ENCODE peak calls at places on chromosomes 12 and 14, in ten cellular contexts. I, Q, T, H, L, J, K, N, B and A are unnamed samples. For H3K9me3, the result is how much of the 10 kb centered on the place peaks cover.

GRCh38 chr14:95507174-95507573 is 9.3 kb downstream of the SYNE3 start:
- DNase-seq in I (no peak), Q (no peak), T (peak), H (peak), L (peak), J (peak), K (no peak), N (no peak), B (peak), A (no peak)

GRCh38 chr14:104929268-104930230 is 4.9 kb downstream of the PLD4 start:
- DNase-seq in I (no peak), Q (no peak), T (no peak), H (no peak), L (no peak), J (no peak), K (no peak), N (no peak), B (no peak), A (no peak)

GRCh38 chr12:12839003-12839395 is 25.9 kb downstream of the DDX47 start:
- DNase-seq in I (no peak), Q (no peak), T (no peak), H (no peak), L (no peak), J (no peak), K (no peak), N (peak), B (no peak), A (no peak)

GRCh38 chr12:94616217-94616729 is 34.1 kb downstream of the TMCC3 start:
- DNase-seq in I (no peak), Q (no peak), T (no peak), H (peak), L (peak), J (peak), K (no peak), N (no peak), B (no peak), A (no peak)

GRCh38 chr12:53701518-53702264 is 25.6 kb downstream of the CALCOCO1 start:
- DNase-seq in I (no peak), Q (peak), T (peak), H (peak), L (peak), J (peak), K (peak), N (peak), B (no peak), A (peak)

GRCh38 chr14:84785997-84786396 is 743.9 kb upstream of the FLRT2 start:
- DNase-seq in I (no peak), Q (no peak), T (no peak), H (no peak), L (no peak), J (peak), K (no peak), N (no peak), B (peak), A (no peak)

GRCh38 chr12:107027304-107028053 is 40.5 kb upstream of the MTERF2 start:
- DNase-seq in I (no peak), Q (no peak), T (no peak), H (peak), L (no peak), J (peak), K (no peak), N (peak), B (peak), A (peak)

GRCh38 chr12:3225154-3225795 is 148.1 kb downstream of the TSPAN9 start:
- DNase-seq in I (no peak), Q (no peak), T (no peak), H (peak), L (no peak), J (peak), K (no peak), N (peak), B (peak), A (no peak)

GRCh38 chr12:67773896-67774295 is 125.4 kb downstream of the DYRK2 start:
- DNase-seq in I (no peak), Q (no peak), T (no peak), H (no peak), L (no peak), J (peak), K (no peak), N (no peak), B (no peak), A (no peak)

GRCh38 chr14:75566321-75566720 is 12.1 kb upstream of the FLVCR2 start:
- DNase-seq in I (no peak), Q (no peak), T (no peak), H (no peak), L (no peak), J (no peak), K (no peak), N (peak), B (no peak), A (peak)

GRCh38 chr14:72738181-72738611 is 155.7 kb downstream of the DPF3 start:
- DNase-seq in I (no peak), Q (no peak), T (no peak), H (no peak), L (no peak), J (peak), K (no peak), N (no peak), B (no peak), A (no peak)

GRCh38 chr14:67237591-67237990 is 3.6 kb upstream of the PALS1 start:
- DNase-seq in I (no peak), Q (no peak), T (no peak), H (no peak), L (no peak), J (no peak), K (no peak), N (no peak), B (no peak), A (no peak)

GRCh38 chr14:64400829-64401459 is 12.8 kb downstream of the MTHFD1 start:
- DNase-seq in I (no peak), Q (no peak), T (no peak), H (no peak), L (no peak), J (no peak), K (no peak), N (no peak), B (no peak), A (no peak)

GRCh38 chr14:75926431-75926830 is 55.4 kb downstream of the TGFB3 start:
- DNase-seq in I (no peak), Q (no peak), T (no peak), H (no peak), L (no peak), J (no peak), K (no peak), N (no peak), B (no peak), A (no peak)

GRCh38 chr12:121530600-121531355 is 50.0 kb downstream of the KDM2B start:
- DNase-seq in I (peak), Q (peak), T (peak), H (peak), L (peak), J (peak), K (no peak), N (peak), B (peak), A (peak)

GRCh38 chr12:93426406-93426805 is 15.3 kb downstream of the UBE2N start:
- DNase-seq in I (no peak), Q (no peak), T (no peak), H (peak), L (no peak), J (no peak), K (no peak), N (peak), B (no peak), A (no peak)

GRCh38 chr14:69260979-69261605 is 1.1 kb downstream of the GALNT16 start:
- DNase-seq in I (no peak), Q (peak), T (no peak), H (no peak), L (peak), J (no peak), K (no peak), N (peak), B (no peak), A (peak)

GRCh38 chr12:30977124-30977523 is 50.6 kb downstream of the TSPAN11 start:
- DNase-seq in I (no peak), Q (no peak), T (no peak), H (no peak), L (no peak), J (no peak), K (no peak), N (no peak), B (no peak), A (no peak)

GRCh38 chr12:132924356-132924755 is 31.8 kb downstream of the ZNF605 start:
- DNase-seq in I (no peak), Q (no peak), T (no peak), H (no peak), L (no peak), J (no peak), K (no peak), N (no peak), B (no peak), A (no peak)
- H3K9me3 ChIP-seq in I (under half), Q (half or more), T (under half), H (under half), L (half or more), J (under half), K (under half), N (half or more), B (half or more), A (under half)

GRCh38 chr12:108912361-108912760 is 32.5 kb downstream of the DAO start:
- DNase-seq in I (no peak), Q (no peak), T (no peak), H (no peak), L (no peak), J (no peak), K (no peak), N (no peak), B (no peak), A (no peak)

GRCh38 chr12:108915632-108916133 is 35.8 kb downstream of the DAO start:
- DNase-seq in I (no peak), Q (no peak), T (no peak), H (no peak), L (no peak), J (no peak), K (no peak), N (no peak), B (no peak), A (no peak)

GRCh38 chr12:108914031-108914630 is 34.2 kb downstream of the DAO start:
- DNase-seq in I (no peak), Q (no peak), T (peak), H (no peak), L (no peak), J (peak), K (no peak), N (no peak), B (peak), A (no peak)

GRCh38 chr12:108907861-108908302 is 28.0 kb downstream of the DAO start:
- DNase-seq in I (no peak), Q (no peak), T (peak), H (no peak), L (no peak), J (peak), K (no peak), N (no peak), B (peak), A (no peak)

GRCh38 chr12:108911915-108912314 is 32.0 kb downstream of the DAO start:
- DNase-seq in I (no peak), Q (no peak), T (no peak), H (no peak), L (no peak), J (no peak), K (no peak), N (no peak), B (no peak), A (no peak)
- H3K4me3 ChIP-seq in I (no peak), Q (no peak), T (no peak), H (no peak), L (no peak), J (no peak), K (no peak), N (no peak), B (no peak), A (no peak)

GRCh38 chr12:129614221-129614885 is 289.5 kb downstream of the TMEM132D start:
- DNase-seq in I (no peak), Q (no peak), T (no peak), H (no peak), L (no peak), J (peak), K (no peak), N (no peak), B (peak), A (no peak)
- H3K9me3 ChIP-seq in I (under half), Q (under half), T (under half), H (under half), L (under half), J (under half), K (under half), N (under half), B (under half), A (under half)

DNA sequence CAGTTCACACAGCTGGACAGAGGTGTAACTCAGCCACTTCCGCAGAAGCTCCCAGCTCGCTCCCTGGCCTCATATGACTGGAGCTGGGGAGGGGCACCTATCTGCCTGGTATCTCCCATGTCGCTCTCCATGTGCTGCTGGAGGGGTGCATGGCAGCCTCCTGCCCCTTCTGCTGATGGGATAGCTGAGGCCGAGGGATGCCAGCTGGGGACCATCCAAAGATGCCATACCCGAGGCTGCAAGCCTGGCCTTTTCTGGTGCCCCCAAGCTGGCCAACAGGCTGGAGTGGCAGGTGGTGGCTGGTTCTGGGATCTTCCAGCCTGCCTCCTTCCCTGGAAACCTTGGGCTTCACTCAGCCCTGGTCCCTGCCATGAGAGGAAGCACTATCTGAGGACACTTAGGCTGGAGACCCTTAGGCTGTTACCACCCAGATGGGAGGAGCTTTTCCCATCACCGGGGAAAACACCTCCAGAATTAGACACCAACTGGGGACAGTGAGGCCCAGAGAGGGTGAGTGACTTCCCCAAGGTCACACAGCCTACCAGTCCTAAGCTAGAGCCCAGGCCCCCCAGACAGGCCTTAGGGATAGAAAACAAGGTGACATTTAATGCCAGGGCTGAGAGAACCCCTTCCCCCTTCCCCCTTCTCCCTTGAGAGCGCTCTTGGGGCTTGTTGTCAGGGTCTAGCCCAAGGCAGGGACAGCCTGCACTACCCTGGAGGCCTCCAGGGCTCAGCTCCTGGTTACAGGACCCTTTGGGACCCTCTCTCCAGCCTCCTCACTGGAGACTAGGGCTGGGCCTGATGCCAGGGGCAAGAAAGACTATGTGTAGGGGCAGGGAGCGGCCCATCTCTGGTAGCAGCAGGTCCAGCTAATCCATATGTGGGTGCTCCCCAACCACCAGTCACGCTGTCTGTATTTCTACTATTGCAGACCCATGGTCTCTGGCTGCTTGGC is 7.1 kb downstream of the DTX1 start:
- DNase-seq in I (no peak), Q (no peak), T (no peak), H (no peak), L (no peak), J (no peak), K (no peak), N (no peak), B (no peak), A (no peak)
- H3K4me3 ChIP-seq in I (no peak), Q (no peak), T (no peak), H (no peak), L (no peak), J (no peak), K (no peak), N (no peak), B (no peak), A (no peak)

GRCh38 chr12:14369322-14369721 is 3.8 kb downstream of the ATF7IP start:
- DNase-seq in I (no peak), Q (no peak), T (no peak), H (no peak), L (no peak), J (no peak), K (no peak), N (no peak), B (no peak), A (peak)
- H3K9me3 ChIP-seq in I (under half), Q (under half), T (under half), H (under half), L (under half), J (under half), K (under half), N (under half), B (under half), A (under half)

GRCh38 chr12:24810378-24810777 is 138.5 kb downstream of the BCAT1 start:
- DNase-seq in I (no peak), Q (no peak), T (no peak), H (no peak), L (no peak), J (no peak), K (no peak), N (no peak), B (peak), A (no peak)

GRCh38 chr12:24815087-24815423 is 133.8 kb downstream of the BCAT1 start:
- DNase-seq in I (no peak), Q (no peak), T (no peak), H (no peak), L (no peak), J (no peak), K (no peak), N (no peak), B (no peak), A (no peak)

GRCh38 chr12:24808651-24809050 is 140.2 kb downstream of the BCAT1 start:
- DNase-seq in I (no peak), Q (no peak), T (no peak), H (no peak), L (no peak), J (no peak), K (no peak), N (no peak), B (no peak), A (no peak)

DNA sequence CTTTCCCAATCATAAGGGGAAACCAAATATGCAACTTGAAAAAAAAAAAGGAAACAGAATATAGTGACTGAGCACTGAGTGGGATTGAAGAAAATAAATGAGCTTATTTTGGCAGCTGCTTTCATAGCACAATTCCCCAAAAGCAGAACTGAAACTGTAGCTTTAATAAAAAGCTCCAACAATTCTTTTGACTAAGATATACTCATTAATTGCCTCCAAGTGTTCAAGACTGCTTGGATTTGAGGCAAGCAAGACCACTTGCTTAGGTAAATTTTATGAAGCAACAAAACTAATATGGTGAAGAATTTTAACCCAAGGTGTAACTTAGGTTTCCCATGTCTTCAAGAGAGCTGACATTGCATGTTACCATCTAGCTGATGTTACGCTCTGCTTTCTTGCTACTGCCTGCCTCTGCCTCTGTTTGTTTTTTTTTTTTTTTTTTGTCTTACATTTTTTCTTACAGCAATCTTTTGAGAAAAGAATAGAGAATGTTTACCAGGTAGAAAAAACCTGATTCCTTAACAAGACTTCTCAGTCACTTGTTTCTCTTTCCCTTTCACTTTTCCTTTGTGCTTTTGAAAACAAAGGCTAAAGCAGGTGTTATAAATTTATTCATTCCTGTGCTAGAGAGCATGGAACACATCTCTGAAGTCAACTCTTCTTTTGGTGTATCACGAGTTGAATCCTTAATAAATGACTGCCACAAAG is 134.4 kb downstream of the BCAT1 start:
- DNase-seq in I (no peak), Q (no peak), T (no peak), H (no peak), L (no peak), J (no peak), K (no peak), N (peak), B (no peak), A (no peak)
- H3K4me3 ChIP-seq in I (peak), Q (peak), T (no peak), H (no peak), L (no peak), J (no peak), K (no peak), N (peak), B (no peak), A (peak)

GRCh38 chr14:70952485-70952884 is 45.2 kb downstream of the PCNX1 start:
- DNase-seq in I (no peak), Q (no peak), T (no peak), H (no peak), L (no peak), J (no peak), K (no peak), N (no peak), B (no peak), A (no peak)

GRCh38 chr14:70942342-70942706 is 35.1 kb downstream of the PCNX1 start:
- DNase-seq in I (no peak), Q (no peak), T (no peak), H (no peak), L (no peak), J (no peak), K (no peak), N (no peak), B (no peak), A (no peak)

GRCh38 chr14:70943838-70944237 is 36.6 kb downstream of the PCNX1 start:
- DNase-seq in I (no peak), Q (no peak), T (no peak), H (no peak), L (no peak), J (no peak), K (no peak), N (peak), B (no peak), A (no peak)

GRCh38 chr14:70947739-70948138 is 40.5 kb downstream of the PCNX1 start:
- DNase-seq in I (no peak), Q (no peak), T (no peak), H (no peak), L (no peak), J (no peak), K (no peak), N (no peak), B (no peak), A (no peak)
- H3K9me3 ChIP-seq in I (under half), Q (under half), T (under half), H (under half), L (under half), J (under half), K (under half), N (under half), B (under half), A (under half)

GRCh38 chr14:61268797-61269196 is 12.3 kb downstream of the TMEM30B start:
- DNase-seq in I (no peak), Q (no peak), T (no peak), H (no peak), L (no peak), J (no peak), K (no peak), N (no peak), B (no peak), A (no peak)

GRCh38 chr14:61266436-61267220 is 14.5 kb downstream of the TMEM30B start:
- DNase-seq in I (no peak), Q (no peak), T (no peak), H (no peak), L (no peak), J (no peak), K (no peak), N (no peak), B (no peak), A (no peak)

GRCh38 chr14:61269321-61270083 is 11.6 kb downstream of the TMEM30B start:
- DNase-seq in I (no peak), Q (peak), T (peak), H (peak), L (peak), J (peak), K (no peak), N (peak), B (peak), A (peak)

GRCh38 chr14:61264699-61265098 is 16.4 kb downstream of the TMEM30B start:
- DNase-seq in I (no peak), Q (no peak), T (no peak), H (no peak), L (no peak), J (no peak), K (no peak), N (no peak), B (no peak), A (no peak)

DNA sequence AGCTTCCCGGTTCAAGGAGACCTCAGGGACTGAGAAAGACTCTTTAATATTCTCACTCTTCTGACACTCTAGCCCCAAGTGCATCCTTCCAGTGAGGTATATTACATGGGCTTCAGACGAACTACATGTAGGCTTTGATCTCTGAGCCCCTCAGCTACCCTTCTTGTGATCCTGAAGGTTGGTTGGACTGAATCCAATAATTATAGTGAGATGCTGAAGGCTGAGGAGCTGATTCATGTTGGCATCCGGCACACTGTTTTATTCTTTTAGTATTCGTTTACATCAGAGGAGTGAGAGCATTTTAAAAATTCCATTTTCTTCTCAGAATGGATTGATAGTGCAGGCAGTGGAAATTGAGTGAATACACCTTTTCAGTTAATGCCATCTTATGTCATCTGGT is 13.8 kb downstream of the TMEM30B start:
- DNase-seq in I (no peak), Q (no peak), T (no peak), H (no peak), L (no peak), J (no peak), K (no peak), N (no peak), B (no peak), A (no peak)
- H3K4me3 ChIP-seq in I (no peak), Q (no peak), T (no peak), H (no peak), L (no peak), J (no peak), K (no peak), N (no peak), B (no peak), A (no peak)